ENCODE peak calls at places on chromosomes 2 and 18, in six cellular contexts. X is EL, E is NCI-H2171, P is GOT3, U is sigmoid colon, W is neuronal stem cell. G is an unnamed sample.

GRCh38 chr2:24040511-24040910 is 6.7 kb downstream of the WDCP start:
- DNase-seq in W (no peak), E (no peak), P (no peak), U (no peak), X (peak; percentile 38), G (no peak)

GRCh38 chr2:148244593-148245292 is 223.9 kb downstream of the MBD5 start:
- DNase-seq in U (no peak), E (no peak), X (peak; percentile 73), P (no peak), W (no peak), G (no peak)

GRCh38 chr18:23537274-23537673 is 34.0 kb downstream of the RMC1 start:
- DNase-seq in U (no peak), W (no peak), X (no peak), E (no peak), P (no peak), G (no peak)

GRCh38 chr2:168612719-168613118 is 156.6 kb downstream of the CERS6 start:
- DNase-seq in W (no peak), U (no peak), P (no peak), E (no peak), X (no peak), G (no peak)

GRCh38 chr18:36186461-36187137 is 698 bp upstream of the MOCOS start:
- DNase-seq in E (no peak), U (no peak), P (no peak), X (peak; percentile 42), W (no peak), G (no peak)

GRCh38 chr2:78202986-78203670 is 681.0 kb upstream of the LRRTM4 start:
- DNase-seq in U (no peak), P (no peak), E (no peak), X (no peak), W (no peak), G (no peak)

GRCh38 chr2:54531558-54531957 is 75.4 kb downstream of the SPTBN1 start:
- DNase-seq in X (peak; percentile 67), P (no peak), W (no peak), E (no peak), U (no peak), G (no peak)

GRCh38 chr2:118433566-118433965 is 345.3 kb downstream of the INSIG2 start:
- DNase-seq in W (no peak), X (no peak), U (no peak), P (no peak), E (no peak), G (no peak)

GRCh38 chr2:187011206-187011605 is 162.2 kb upstream of the ZSWIM2 start:
- DNase-seq in U (no peak), X (no peak), P (no peak), E (no peak), W (no peak), G (no peak)

GRCh38 chr2:6921321-6921922 is 4.2 kb downstream of the RNF144A start:
- DNase-seq in E (no peak), W (no peak), X (no peak), P (no peak), U (no peak), G (no peak)

G was measured in Karpas-422.